ENCODE peak calls at places on chromosomes 7 and 10, in six cellular contexts. F, C, B, Z, K and M are unnamed samples.
A peak's percentile ranks its signal among the peaks of the same experiment; 100 is the strongest.

GRCh38 chr7:79553811-79554555 is 100.5 kb upstream of the MAGI2 start:
- DNase-seq in F (no peak), C (no peak), B (peak; percentile 3), Z (no peak), K (no peak), M (no peak)

GRCh38 chr7:2003931-2004812 is 228.6 kb downstream of the MAD1L1 start:
- DNase-seq in F (peak; percentile 32), C (peak; percentile 28), B (no peak), Z (peak; percentile 43), K (peak; percentile 7), M (peak; percentile 13)

GRCh38 chr10:79264942-79265341 is 82.3 kb upstream of the PPIF start:
- DNase-seq in F (no peak), C (no peak), B (no peak), Z (no peak), K (no peak), M (peak; percentile 63)

GRCh38 chr7:92831716-92832622 is 4.4 kb downstream of the CDK6 start:
- DNase-seq in F (no peak), C (no peak), B (peak; percentile 94), Z (no peak), K (peak; percentile 32), M (no peak)

GRCh38 chr10:47047577-47048532 is 136.6 kb downstream of the PTPN20 start:
- DNase-seq in F (peak; percentile 87), C (peak; percentile 80), B (peak; percentile 12), Z (peak; percentile 77), K (peak; percentile 75), M (peak; percentile 75)

GRCh38 chr7:100572949-100573675 is 588 bp downstream of the SAP25 start:
- DNase-seq in F (no peak), C (no peak), B (no peak), Z (no peak), K (no peak), M (no peak)

GRCh38 chr10:45495438-45496152 is 121.6 kb downstream of the ALOX5 start:
- DNase-seq in F (no peak), C (no peak), B (no peak), Z (no peak), K (no peak), M (no peak)

GRCh38 chr7:95718556-95719410 is 53.6 kb upstream of the DYNC1I1 start:
- DNase-seq in F (no peak), C (no peak), B (no peak), Z (no peak), K (no peak), M (no peak)

GRCh38 chr7:521221-522070 is 1.8 kb upstream of the PDGFA start:
- DNase-seq in F (peak; percentile 78), C (peak; percentile 72), B (no peak), Z (no peak), K (no peak), M (peak; percentile 83)

GRCh38 chr10:43957267-43958070 is 308.8 kb upstream of the ZNF32 start:
- DNase-seq in F (no peak), C (no peak), B (no peak), Z (no peak), K (no peak), M (no peak)

GRCh38 chr10:106175760-106176377 is 988.6 kb downstream of the SORCS1 start:
- DNase-seq in F (no peak), C (no peak), B (no peak), Z (no peak), K (no peak), M (no peak)

GRCh38 chr10:35289198-35289597 is 47.1 kb upstream of the CCNY start:
- DNase-seq in F (no peak), C (no peak), B (no peak), Z (no peak), K (no peak), M (no peak)

GRCh38 chr10:13795653-13796555 is 209.1 kb downstream of the PRPF18 start:
- DNase-seq in F (no peak), C (no peak), B (no peak), Z (no peak), K (no peak), M (no peak)

GRCh38 chr7:69845721-69846495 is 247.6 kb downstream of the AUTS2 start:
- DNase-seq in F (no peak), C (no peak), B (peak; percentile 70), Z (no peak), K (no peak), M (no peak)

GRCh38 chr10:103833731-103834365 is 21.5 kb downstream of the SH3PXD2A start:
- DNase-seq in F (peak; percentile 57), C (no peak), B (no peak), Z (peak; percentile 73), K (peak; percentile 20), M (peak; percentile 67)

GRCh38 chr7:131692131-131692960 is 135.9 kb upstream of the PODXL start:
- DNase-seq in F (peak; percentile 52), C (peak; percentile 73), B (peak; percentile 5), Z (peak; percentile 61), K (peak; percentile 85), M (peak; percentile 45)

GRCh38 chr10:102744374-102745051 is 765 bp downstream of the WBP1L start:
- DNase-seq in F (no peak), C (no peak), B (no peak), Z (no peak), K (no peak), M (no peak)

GRCh38 chr7:26787696-26788095 is 76.7 kb downstream of the SKAP2 start:
- DNase-seq in F (no peak), C (no peak), B (no peak), Z (no peak), K (no peak), M (no peak)

GRCh38 chr7:73822319-73823173 is 8.2 kb upstream of the CLDN4 start:
- DNase-seq in F (no peak), C (peak; percentile 95), B (peak; percentile 92), Z (peak; percentile 94), K (peak; percentile 90), M (no peak)

GRCh38 chr7:139075031-139075652 is 34.4 kb downstream of the ZC3HAV1 start:
- DNase-seq in F (peak; percentile 60), C (peak; percentile 52), B (peak; percentile 46), Z (no peak), K (peak; percentile 68), M (peak; percentile 50)

GRCh38 chr10:60441515-60441914 is 51.8 kb upstream of the ANK3 start:
- DNase-seq in F (no peak), C (no peak), B (no peak), Z (no peak), K (no peak), M (no peak)

GRCh38 chr7:101108330-101108857 is 18.5 kb upstream of the SERPINE1 start:
- DNase-seq in F (peak; percentile 67), C (no peak), B (peak; percentile 58), Z (no peak), K (no peak), M (peak; percentile 64)

GRCh38 chr7:76011437-76011836 is 17.0 kb upstream of the TMEM120A start:
- DNase-seq in F (no peak), C (no peak), B (peak; percentile 48), Z (no peak), K (no peak), M (peak; percentile 76)

GRCh38 chr10:89138755-89139154 is 68.4 kb downstream of the CH25H start:
- DNase-seq in F (no peak), C (no peak), B (no peak), Z (no peak), K (no peak), M (no peak)

GRCh38 chr10:95542330-95542729 is 18.8 kb downstream of the SORBS1 start:
- DNase-seq in F (no peak), C (no peak), B (no peak), Z (no peak), K (no peak), M (no peak)

GRCh38 chr10:119834188-119834587 is 38.5 kb downstream of the MCMBP start:
- DNase-seq in F (no peak), C (no peak), B (no peak), Z (no peak), K (no peak), M (no peak)

GRCh38 chr7:47444376-47445098 is 137.4 kb downstream of the TNS3 start:
- DNase-seq in F (no peak), C (no peak), B (no peak), Z (no peak), K (no peak), M (no peak)

GRCh38 chr10:118911361-118911760 is 118.2 kb upstream of the NANOS1 start:
- DNase-seq in F (no peak), C (no peak), B (peak; percentile 57), Z (no peak), K (no peak), M (no peak)

DNA sequence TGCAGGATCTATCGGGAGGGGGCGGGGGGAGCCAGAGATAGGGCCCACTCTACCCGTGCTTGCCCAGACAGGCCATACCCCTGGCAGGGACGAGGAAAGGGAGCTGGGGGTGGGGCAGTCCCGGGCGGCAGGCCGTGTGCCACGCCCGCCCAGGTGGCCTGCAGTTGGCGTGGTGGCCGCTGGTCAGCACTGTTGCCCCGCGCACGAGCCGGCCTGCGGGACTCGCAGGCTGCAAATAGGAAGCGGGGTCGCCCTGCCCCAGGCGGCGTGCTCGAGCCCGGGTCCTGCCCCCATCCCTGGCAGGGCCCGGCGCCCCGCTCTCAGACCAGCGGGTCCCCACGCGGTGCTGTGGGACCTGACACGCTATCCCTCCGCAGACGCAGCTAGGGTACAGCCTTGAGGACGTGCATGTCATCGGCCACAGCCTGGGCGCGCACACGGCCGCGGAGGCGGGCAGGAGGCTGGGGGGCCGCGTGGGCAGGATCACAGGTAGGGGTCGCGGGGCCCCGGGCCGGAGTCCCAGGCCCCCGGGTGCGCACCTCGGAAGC is 6.7 kb downstream of the PNLIPRP2 start:
- DNase-seq in F (no peak), C (no peak), B (no peak), Z (no peak), K (peak; percentile 25), M (no peak)
- TF ChIP-seq CTCF in F (peak; percentile 43), C (peak; percentile 5), B (no peak), Z (peak; percentile 21), K (no peak), M (peak; percentile 62)

GRCh38 chr7:137074386-137075030 is 206.1 kb downstream of the CHRM2 start:
- DNase-seq in F (no peak), C (no peak), B (peak; percentile 78), Z (no peak), K (no peak), M (no peak)
- H3K4me3 ChIP-seq in F (no peak overlapping the region), C (no peak overlapping the region), B (no peak overlapping the region), Z (no peak overlapping the region), K (no peak overlapping the region), M (no peak overlapping the region)

DNA sequence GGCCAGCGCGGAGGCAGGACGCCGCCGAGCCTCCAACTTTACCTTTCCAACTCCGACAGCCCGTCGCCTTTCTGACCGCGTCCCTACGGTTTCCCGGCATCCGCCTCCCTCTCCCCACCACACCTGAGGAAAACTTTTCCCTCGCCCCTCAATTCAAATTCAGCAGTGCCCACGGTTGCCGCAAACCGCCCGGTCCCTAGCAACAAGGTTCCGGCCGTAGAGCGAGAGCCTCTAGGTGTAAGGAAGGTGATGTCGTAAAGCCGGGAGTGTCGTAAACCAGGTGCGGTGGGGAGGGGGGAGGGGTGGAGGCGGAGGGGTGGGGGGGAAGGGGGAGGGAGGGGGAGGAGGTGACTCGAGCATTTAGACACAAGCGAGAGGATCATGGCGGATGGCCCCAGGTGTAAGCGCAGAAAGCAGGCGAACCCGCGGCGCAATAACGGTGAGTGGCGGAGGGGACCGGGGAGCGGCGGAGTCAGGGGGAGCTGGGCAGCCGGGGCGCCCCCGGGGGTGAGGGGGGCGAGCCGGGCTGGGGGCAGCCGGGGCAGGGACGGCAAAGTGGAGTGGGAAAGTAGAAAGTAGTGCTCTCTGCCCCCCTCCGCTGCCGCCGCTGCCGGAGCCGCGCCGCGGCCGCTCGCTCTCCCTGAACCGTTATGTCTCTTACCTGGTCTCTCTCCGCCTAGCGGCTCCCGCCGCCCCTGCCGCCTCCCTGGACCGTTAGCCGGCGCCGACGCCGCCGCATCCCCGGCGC is at the start of gene ZEB1:
- DNase-seq in F (peak; percentile 86), C (peak; percentile 81), B (peak; percentile 96), Z (peak; percentile 91), K (peak; percentile 93), M (peak; percentile 83)
- TF ChIP-seq CTCF in F (peak; percentile 46), C (peak; percentile 50), B (peak; percentile 5), Z (no peak), K (peak; percentile 27), M (peak; percentile 76)

GRCh38 chr10:58264780-58265179 is 2.9 kb downstream of the IPMK start:
- DNase-seq in F (no peak), C (no peak), B (no peak), Z (no peak), K (no peak), M (no peak)
- H3K4me3 ChIP-seq in F (no peak overlapping the region), C (no peak overlapping the region), B (no peak overlapping the region), Z (no peak overlapping the region), K (peak overlapping the region; percentile 83), M (no peak overlapping the region)